ENCODE peak calls at places on chromosomes 2 and 18, in nine cellular contexts. One of them, this sample, is unnamed.

GRCh38 chr18:74496508-74497307 is 545 bp downstream of the CNDP2 start:
- DNase-seq in H9: peak; percentile 58
- DNase-seq in fibroblast of lung: peak; percentile 57
- DNase-seq in mesendoderm: peak; percentile 69
- DNase-seq in H1: no peak
- DNase-seq in SK-N-MC: no peak
- DNase-seq in endothelial cell of umbilical vein: no peak
- DNase-seq in Karpas-422: peak; percentile 79
- DNase-seq in endodermal cell: peak; percentile 83
- DNase-seq in this sample: peak; percentile 37

GRCh38 chr2:143594745-143595144 is 465.5 kb downstream of the ARHGAP15 start:
- DNase-seq in H9: no peak
- DNase-seq in fibroblast of lung: no peak
- DNase-seq in mesendoderm: no peak
- DNase-seq in H1: no peak
- DNase-seq in SK-N-MC: no peak
- DNase-seq in endothelial cell of umbilical vein: no peak
- DNase-seq in Karpas-422: no peak
- DNase-seq in endodermal cell: no peak
- DNase-seq in this sample: no peak

GRCh38 chr2:10240911-10241610 is 61.6 kb upstream of the HPCAL1 start:
- DNase-seq in H9: no peak
- DNase-seq in fibroblast of lung: no peak
- DNase-seq in mesendoderm: no peak
- DNase-seq in H1: no peak
- DNase-seq in SK-N-MC: no peak
- DNase-seq in endothelial cell of umbilical vein: no peak
- DNase-seq in Karpas-422: no peak
- DNase-seq in endodermal cell: peak; percentile 46
- DNase-seq in this sample: no peak

GRCh38 chr18:11857177-11857887 is 6.1 kb downstream of the CHMP1B start:
- DNase-seq in H9: peak; percentile 61
- DNase-seq in fibroblast of lung: peak; percentile 100
- DNase-seq in mesendoderm: peak; percentile 93
- DNase-seq in H1: no peak
- DNase-seq in SK-N-MC: no peak
- DNase-seq in endothelial cell of umbilical vein: peak; percentile 71
- DNase-seq in Karpas-422: peak; percentile 20
- DNase-seq in endodermal cell: peak; percentile 72
- DNase-seq in this sample: peak; percentile 100

GRCh38 chr18:73908323-73908722 is 239.3 kb downstream of the FBXO15 start:
- DNase-seq in H9: peak; percentile 57
- DNase-seq in fibroblast of lung: peak; percentile 41
- DNase-seq in mesendoderm: peak; percentile 63
- DNase-seq in H1: no peak
- DNase-seq in SK-N-MC: peak; percentile 6
- DNase-seq in endothelial cell of umbilical vein: no peak
- DNase-seq in Karpas-422: no peak
- DNase-seq in endodermal cell: peak; percentile 86
- DNase-seq in this sample: peak; percentile 36

GRCh38 chr2:109157563-109158105 is 28.6 kb downstream of the SH3RF3 start:
- DNase-seq in H9: no peak
- DNase-seq in fibroblast of lung: no peak
- DNase-seq in mesendoderm: no peak
- DNase-seq in H1: no peak
- DNase-seq in SK-N-MC: no peak
- DNase-seq in endothelial cell of umbilical vein: no peak
- DNase-seq in Karpas-422: no peak
- DNase-seq in endodermal cell: no peak
- DNase-seq in this sample: no peak

GRCh38 chr18:24190590-24190989 is 51.7 kb downstream of the CABYR start:
- DNase-seq in H9: no peak
- DNase-seq in fibroblast of lung: peak; percentile 35
- DNase-seq in mesendoderm: no peak
- DNase-seq in H1: no peak
- DNase-seq in SK-N-MC: no peak
- DNase-seq in endothelial cell of umbilical vein: no peak
- DNase-seq in Karpas-422: no peak
- DNase-seq in endodermal cell: no peak
- DNase-seq in this sample: no peak

GRCh38 chr2:197556456-197556855 is 40.6 kb downstream of the MOB4 start:
- DNase-seq in H9: no peak
- DNase-seq in fibroblast of lung: peak; percentile 24
- DNase-seq in mesendoderm: peak; percentile 77
- DNase-seq in H1: no peak
- DNase-seq in SK-N-MC: peak; percentile 59
- DNase-seq in endothelial cell of umbilical vein: peak; percentile 82
- DNase-seq in Karpas-422: no peak
- DNase-seq in endodermal cell: no peak
- DNase-seq in this sample: no peak

GRCh38 chr2:85355521-85355920 is 952 bp downstream of the ELMOD3 start:
- DNase-seq in H9: no peak
- DNase-seq in fibroblast of lung: no peak
- DNase-seq in mesendoderm: no peak
- DNase-seq in H1: no peak
- DNase-seq in SK-N-MC: no peak
- DNase-seq in endothelial cell of umbilical vein: no peak
- DNase-seq in Karpas-422: peak; percentile 64
- DNase-seq in endodermal cell: no peak
- DNase-seq in this sample: no peak

GRCh38 chr18:64099244-64099643 is 49.6 kb downstream of the LINC00305 start:
- DNase-seq in H9: no peak
- DNase-seq in fibroblast of lung: no peak
- DNase-seq in mesendoderm: no peak
- DNase-seq in H1: no peak
- DNase-seq in SK-N-MC: no peak
- DNase-seq in endothelial cell of umbilical vein: no peak
- DNase-seq in Karpas-422: no peak
- DNase-seq in endodermal cell: no peak
- DNase-seq in this sample: no peak

GRCh38 chr2:233203060-233203459 is 48.4 kb upstream of the ATG16L1 start:
- DNase-seq in H9: no peak
- DNase-seq in fibroblast of lung: no peak
- DNase-seq in mesendoderm: no peak
- DNase-seq in H1: no peak
- DNase-seq in SK-N-MC: no peak
- DNase-seq in endothelial cell of umbilical vein: no peak
- DNase-seq in Karpas-422: no peak
- DNase-seq in endodermal cell: no peak
- DNase-seq in this sample: no peak

GRCh38 chr2:196278491-196278911 is 107.1 kb upstream of the STK17B start:
- DNase-seq in H9: no peak
- DNase-seq in fibroblast of lung: peak; percentile 96
- DNase-seq in mesendoderm: no peak
- DNase-seq in H1: no peak
- DNase-seq in SK-N-MC: no peak
- DNase-seq in endothelial cell of umbilical vein: peak; percentile 88
- DNase-seq in Karpas-422: no peak
- DNase-seq in endodermal cell: no peak
- DNase-seq in this sample: peak; percentile 95

GRCh38 chr2:124323321-124323720 is 298.2 kb downstream of the CNTNAP5 start:
- DNase-seq in H9: no peak
- DNase-seq in fibroblast of lung: peak; percentile 0
- DNase-seq in mesendoderm: no peak
- DNase-seq in H1: no peak
- DNase-seq in SK-N-MC: no peak
- DNase-seq in endothelial cell of umbilical vein: no peak
- DNase-seq in Karpas-422: peak; percentile 73
- DNase-seq in endodermal cell: no peak
- DNase-seq in this sample: no peak

GRCh38 chr2:96873651-96874096 is 3.8 kb upstream of the SEMA4C start:
- DNase-seq in H9: no peak
- DNase-seq in fibroblast of lung: no peak
- DNase-seq in mesendoderm: peak; percentile 53
- DNase-seq in H1: no peak
- DNase-seq in SK-N-MC: no peak
- DNase-seq in endothelial cell of umbilical vein: no peak
- DNase-seq in Karpas-422: no peak
- DNase-seq in endodermal cell: peak; percentile 56
- DNase-seq in this sample: no peak

GRCh38 chr2:233481368-233482142 is 85.0 kb downstream of the USP40 start:
- DNase-seq in H9: no peak
- DNase-seq in fibroblast of lung: no peak
- DNase-seq in mesendoderm: no peak
- DNase-seq in H1: no peak
- DNase-seq in SK-N-MC: no peak
- DNase-seq in endothelial cell of umbilical vein: no peak
- DNase-seq in Karpas-422: no peak
- DNase-seq in endodermal cell: no peak
- DNase-seq in this sample: no peak

GRCh38 chr2:62202019-62202722 is 6.3 kb downstream of the B3GNT2 start:
- DNase-seq in H9: no peak
- DNase-seq in fibroblast of lung: no peak
- DNase-seq in mesendoderm: no peak
- DNase-seq in H1: no peak
- DNase-seq in SK-N-MC: no peak
- DNase-seq in endothelial cell of umbilical vein: no peak
- DNase-seq in Karpas-422: no peak
- DNase-seq in endodermal cell: peak; percentile 43
- DNase-seq in this sample: no peak
- H3K9ac ChIP-seq in H9: no peak overlapping the region
- H3K9ac ChIP-seq in fibroblast of lung: no peak overlapping the region
- H3K9ac ChIP-seq in mesendoderm: peak overlapping the region; percentile 30
- H3K9ac ChIP-seq in H1: no peak overlapping the region
- H3K9ac ChIP-seq in SK-N-MC: no peak overlapping the region
- H3K9ac ChIP-seq in endothelial cell of umbilical vein: no peak overlapping the region
- H3K9ac ChIP-seq in Karpas-422: no peak overlapping the region
- H3K9ac ChIP-seq in endodermal cell: no peak overlapping the region
- H3K9ac ChIP-seq in this sample: no peak overlapping the region

DNA sequence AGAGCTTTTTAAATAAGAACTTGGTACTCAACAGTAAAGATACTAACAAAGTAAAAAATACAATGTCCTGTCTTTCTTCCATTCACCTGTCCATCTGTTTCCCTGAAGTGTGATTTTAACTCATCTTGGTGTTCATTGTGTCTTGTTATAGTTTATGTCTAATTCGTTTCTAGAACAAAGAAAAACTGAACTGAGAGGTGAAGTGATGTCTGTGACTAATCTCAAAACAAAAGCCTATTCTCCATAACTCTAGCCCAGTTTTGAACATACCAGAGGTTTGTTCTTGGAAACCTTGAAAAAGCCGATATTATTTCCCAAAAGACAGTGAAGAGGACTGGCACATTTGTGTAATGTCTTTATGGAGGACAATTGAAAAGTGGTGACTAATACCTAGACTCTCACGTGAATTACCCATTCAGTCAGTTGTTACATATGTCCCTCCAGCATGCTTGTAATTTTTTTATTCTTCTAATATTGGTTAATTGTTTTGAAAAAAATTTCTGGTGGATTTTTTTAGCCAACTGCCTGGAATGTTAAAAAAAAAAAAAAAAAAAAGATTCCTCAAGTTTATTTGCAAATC is 725.8 kb downstream of the SATB2 start:
- DNase-seq in H9: no peak
- DNase-seq in fibroblast of lung: peak; percentile 15
- DNase-seq in mesendoderm: no peak
- DNase-seq in H1: no peak
- DNase-seq in SK-N-MC: no peak
- DNase-seq in endothelial cell of umbilical vein: no peak
- DNase-seq in Karpas-422: no peak
- DNase-seq in endodermal cell: no peak
- DNase-seq in this sample: peak; percentile 25
- H3K9ac ChIP-seq in H9: no peak overlapping the region
- H3K9ac ChIP-seq in fibroblast of lung: no peak overlapping the region
- H3K9ac ChIP-seq in mesendoderm: no peak overlapping the region
- H3K9ac ChIP-seq in H1: no peak overlapping the region
- H3K9ac ChIP-seq in SK-N-MC: no peak overlapping the region
- H3K9ac ChIP-seq in endothelial cell of umbilical vein: no peak overlapping the region
- H3K9ac ChIP-seq in Karpas-422: no peak overlapping the region
- H3K9ac ChIP-seq in endodermal cell: no peak overlapping the region
- H3K9ac ChIP-seq in this sample: no peak overlapping the region

DNA sequence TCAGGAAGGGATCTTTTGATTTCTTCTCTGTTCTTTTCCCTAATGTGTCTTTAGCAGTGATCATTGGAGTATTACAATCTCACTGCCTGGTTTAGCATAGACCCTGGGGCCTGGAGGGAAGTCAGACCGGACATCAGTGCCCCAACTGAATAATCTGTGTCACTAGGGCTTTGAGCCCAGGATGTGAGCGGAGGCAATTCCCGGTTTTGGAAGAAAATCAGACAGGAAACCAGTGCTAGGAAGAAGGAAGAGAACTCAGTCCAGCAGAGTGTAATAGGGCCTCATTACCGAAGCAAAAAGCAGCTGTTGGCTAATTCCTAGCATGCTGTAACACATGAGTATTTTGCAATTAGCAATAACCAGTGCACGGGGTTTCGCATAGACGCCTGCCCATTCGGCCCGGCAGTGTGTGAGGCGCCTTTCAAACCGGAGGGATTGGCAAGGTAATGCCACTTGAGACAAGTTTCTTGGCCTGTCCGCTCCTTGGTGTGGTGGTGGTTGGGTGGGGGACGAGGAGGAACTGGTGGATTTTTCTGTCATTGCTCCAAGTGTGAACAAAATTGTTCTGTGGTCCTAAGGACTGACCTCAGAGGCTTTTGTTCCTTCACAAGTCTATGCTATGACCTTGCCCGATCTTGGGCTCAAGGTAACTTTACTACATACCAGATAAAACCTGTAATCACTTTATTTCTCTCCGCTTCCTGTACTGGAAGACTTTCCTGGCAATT is 2.8 kb downstream of the FOSL2 start:
- DNase-seq in H9: no peak
- DNase-seq in fibroblast of lung: peak; percentile 65
- DNase-seq in mesendoderm: no peak
- DNase-seq in H1: no peak
- DNase-seq in SK-N-MC: no peak
- DNase-seq in endothelial cell of umbilical vein: peak; percentile 66
- DNase-seq in Karpas-422: no peak
- DNase-seq in endodermal cell: no peak
- DNase-seq in this sample: peak; percentile 59
- H3K9ac ChIP-seq in H9: no peak overlapping the region
- H3K9ac ChIP-seq in fibroblast of lung: peak overlapping the region; percentile 94
- H3K9ac ChIP-seq in mesendoderm: no peak overlapping the region
- H3K9ac ChIP-seq in H1: no peak overlapping the region
- H3K9ac ChIP-seq in SK-N-MC: no peak overlapping the region
- H3K9ac ChIP-seq in endothelial cell of umbilical vein: peak overlapping the region; percentile 99
- H3K9ac ChIP-seq in Karpas-422: no peak overlapping the region
- H3K9ac ChIP-seq in endodermal cell: no peak overlapping the region
- H3K9ac ChIP-seq in this sample: peak overlapping the region; percentile 97

DNA sequence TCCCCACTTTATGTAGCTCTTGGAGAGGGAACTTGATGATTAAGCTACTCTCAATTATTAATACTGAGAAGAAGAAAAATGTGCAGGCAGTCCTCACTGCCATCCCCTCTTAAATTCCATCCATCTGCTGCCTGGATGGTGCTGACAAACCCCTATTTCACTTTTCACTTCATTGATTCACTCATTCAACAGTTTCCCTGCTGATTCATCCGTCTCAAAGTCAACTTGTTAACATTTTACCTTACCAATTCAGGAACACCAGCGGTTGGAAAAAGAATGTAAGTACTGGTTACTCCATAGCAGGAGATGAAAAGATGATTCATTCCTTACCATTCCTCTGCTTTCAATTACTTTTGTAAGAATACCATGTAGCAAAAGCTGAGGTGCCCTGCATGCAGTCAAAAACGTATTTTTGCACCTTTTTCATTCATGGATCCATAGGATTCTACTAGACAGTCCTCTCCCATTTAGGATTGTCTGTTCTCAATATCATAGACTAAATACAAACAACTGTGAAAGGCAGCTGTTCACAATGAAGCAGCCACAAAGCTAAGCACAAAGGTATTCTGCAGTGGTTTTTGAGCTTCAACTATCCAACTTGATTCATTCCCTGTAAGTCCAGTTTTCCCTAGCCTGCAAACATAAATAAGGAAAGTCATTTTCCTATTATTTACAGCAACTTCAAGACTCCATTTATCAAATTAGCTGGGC is 262.0 kb downstream of the MREG start:
- DNase-seq in H9: no peak
- DNase-seq in fibroblast of lung: peak; percentile 98
- DNase-seq in mesendoderm: no peak
- DNase-seq in H1: no peak
- DNase-seq in SK-N-MC: no peak
- DNase-seq in endothelial cell of umbilical vein: no peak
- DNase-seq in Karpas-422: no peak
- DNase-seq in endodermal cell: no peak
- DNase-seq in this sample: peak; percentile 98
- H3K9ac ChIP-seq in H9: no peak overlapping the region
- H3K9ac ChIP-seq in fibroblast of lung: no peak overlapping the region
- H3K9ac ChIP-seq in mesendoderm: no peak overlapping the region
- H3K9ac ChIP-seq in H1: no peak overlapping the region
- H3K9ac ChIP-seq in SK-N-MC: no peak overlapping the region
- H3K9ac ChIP-seq in endothelial cell of umbilical vein: no peak overlapping the region
- H3K9ac ChIP-seq in Karpas-422: no peak overlapping the region
- H3K9ac ChIP-seq in endodermal cell: no peak overlapping the region
- H3K9ac ChIP-seq in this sample: peak overlapping the region; percentile 52

This sample was measured in astrocyte.